ENCODE peak calls at places on chromosomes 7 and 10, in eight cellular contexts. A, O, F, I, Z, J, W and S are unnamed samples.

GRCh38 chr7:47601119-47601880 is 19.4 kb upstream of the TNS3 start:
- DNase-seq in J (no peak), A (peak; percentile 82), Z (no peak), W (peak; percentile 92), F (no peak), I (no peak), O (peak; percentile 92), S (no peak)

GRCh38 chr7:49333180-49333881 is 409.0 kb downstream of the CDC14C start:
- DNase-seq in I (no peak), A (peak; percentile 94), O (no peak), Z (no peak), F (no peak), J (no peak), W (no peak), S (peak; percentile 94)

GRCh38 chr7:135335628-135336139 is 102.0 kb downstream of the STRA8 start:
- DNase-seq in O (peak; percentile 46), J (peak; percentile 66), I (peak; percentile 91), W (peak; percentile 79), F (peak; percentile 95), A (peak; percentile 46), Z (peak; percentile 98), S (peak; percentile 53)

GRCh38 chr7:91719008-91719407 is 161.5 kb downstream of the MTERF1 start:
- DNase-seq in W (no peak), F (peak; percentile 29), J (no peak), O (no peak), Z (no peak), A (no peak), I (no peak), S (no peak)

GRCh38 chr7:41824284-41824683 is 121.4 kb upstream of the INHBA start:
- DNase-seq in F (no peak), I (no peak), W (peak; percentile 33), J (no peak), O (peak; percentile 59), Z (no peak), A (no peak), S (no peak)

GRCh38 chr7:155066417-155066950 is 3.6 kb upstream of the HTR5A start:
- DNase-seq in W (peak; percentile 88), Z (peak; percentile 29), F (no peak), I (no peak), J (no peak), O (peak; percentile 87), A (no peak), S (no peak)

GRCh38 chr7:20280475-20281351 is 50.0 kb upstream of the ITGB8 start:
- DNase-seq in O (peak; percentile 85), Z (no peak), J (no peak), W (peak; percentile 15), I (no peak), F (no peak), A (no peak), S (no peak)

GRCh38 chr7:31747553-31747952 is 60.5 kb downstream of the PPP1R17 start:
- DNase-seq in A (no peak), I (peak; percentile 45), W (peak; percentile 62), F (no peak), J (no peak), O (peak; percentile 36), Z (no peak), S (no peak)

GRCh38 chr10:50937230-50937907 is 51.9 kb upstream of the A1CF start:
- DNase-seq in O (peak; percentile 76), A (no peak), I (peak; percentile 60), F (peak; percentile 57), Z (peak; percentile 71), W (peak; percentile 90), J (peak; percentile 39), S (peak; percentile 21)

GRCh38 chr7:135200824-135201331 is 10.4 kb downstream of the WDR91 start:
- DNase-seq in J (no peak), W (no peak), O (no peak), Z (no peak), A (no peak), F (no peak), I (no peak), S (no peak)

GRCh38 chr10:23096814-23097549 is 1.6 kb downstream of the MSRB2 start:
- DNase-seq in I (peak; percentile 38), Z (no peak), A (no peak), J (no peak), F (no peak), W (peak; percentile 17), O (peak; percentile 79), S (no peak)

GRCh38 chr10:16381083-16381482 is 55.7 kb upstream of the PTER start:
- DNase-seq in Z (no peak), O (no peak), A (no peak), J (peak; percentile 73), F (no peak), W (peak; percentile 76), I (peak; percentile 43), S (no peak)

GRCh38 chr7:55515569-55516279 is 56.6 kb downstream of the VOPP1 start:
- DNase-seq in A (peak; percentile 58), F (no peak), O (no peak), Z (no peak), J (no peak), W (no peak), I (no peak), S (peak; percentile 86)

GRCh38 chr7:33185786-33186185 is 56.4 kb downstream of the BBS9 start:
- DNase-seq in I (peak; percentile 56), Z (peak; percentile 77), W (peak; percentile 70), A (peak; percentile 52), J (peak; percentile 34), O (peak; percentile 65), F (peak; percentile 56), S (peak; percentile 45)

GRCh38 chr7:158401826-158402225 is 185.8 kb downstream of the PTPRN2 start:
- DNase-seq in I (no peak), J (no peak), A (no peak), O (no peak), Z (no peak), F (no peak), W (no peak), S (no peak)

GRCh38 chr7:134752006-134752760 is 27.3 kb upstream of the CALD1 start:
- DNase-seq in O (peak; percentile 74), F (no peak), W (peak; percentile 41), I (no peak), J (no peak), Z (no peak), A (no peak), S (no peak)

DNA sequence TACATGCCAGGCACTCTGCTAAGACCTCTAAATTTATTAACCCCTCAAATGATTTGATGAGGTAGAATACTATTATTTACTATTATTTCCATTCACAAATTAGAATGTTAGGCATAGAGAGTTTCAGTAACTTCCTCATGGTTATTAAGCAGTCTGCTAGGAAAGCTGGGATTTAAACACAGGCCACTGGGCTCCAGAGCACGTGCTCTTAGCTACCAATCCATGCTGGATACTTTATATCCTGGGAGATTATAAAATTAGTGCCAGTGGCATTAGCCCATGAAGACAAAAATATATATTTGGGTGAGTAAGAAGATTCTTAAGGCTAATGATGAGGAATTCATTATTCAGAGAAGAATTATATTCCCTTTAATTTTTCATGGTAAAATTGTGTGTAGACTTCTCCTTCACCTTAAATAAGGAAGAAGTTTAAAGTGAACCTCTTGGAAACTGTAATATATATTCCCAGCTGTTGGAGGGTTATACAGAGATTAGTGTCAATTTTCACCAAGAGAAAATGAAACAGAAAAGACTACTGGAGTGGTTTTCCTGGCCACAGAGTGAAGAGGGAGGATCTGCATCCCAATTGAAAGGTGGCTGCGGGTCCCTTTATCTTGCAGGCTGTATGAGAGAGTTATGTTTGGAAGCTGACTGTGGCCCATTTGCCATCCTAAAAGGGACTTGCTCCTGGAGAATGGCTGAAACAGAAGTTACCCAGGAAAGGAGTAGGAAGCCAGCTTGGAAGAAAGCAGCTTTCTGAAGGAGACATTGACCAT is 334.3 kb upstream of the TEX47 start:
- DNase-seq in Z (no peak), F (no peak), W (no peak), O (no peak), J (no peak), I (no peak), A (no peak), S (no peak)
- H2AFZ ChIP-seq in Z (peak overlapping the region; percentile 24), F (no peak overlapping the region), W (no peak overlapping the region), O (no peak overlapping the region), J (no peak overlapping the region), I (no peak overlapping the region), A (no peak overlapping the region), S (no peak overlapping the region)

DNA sequence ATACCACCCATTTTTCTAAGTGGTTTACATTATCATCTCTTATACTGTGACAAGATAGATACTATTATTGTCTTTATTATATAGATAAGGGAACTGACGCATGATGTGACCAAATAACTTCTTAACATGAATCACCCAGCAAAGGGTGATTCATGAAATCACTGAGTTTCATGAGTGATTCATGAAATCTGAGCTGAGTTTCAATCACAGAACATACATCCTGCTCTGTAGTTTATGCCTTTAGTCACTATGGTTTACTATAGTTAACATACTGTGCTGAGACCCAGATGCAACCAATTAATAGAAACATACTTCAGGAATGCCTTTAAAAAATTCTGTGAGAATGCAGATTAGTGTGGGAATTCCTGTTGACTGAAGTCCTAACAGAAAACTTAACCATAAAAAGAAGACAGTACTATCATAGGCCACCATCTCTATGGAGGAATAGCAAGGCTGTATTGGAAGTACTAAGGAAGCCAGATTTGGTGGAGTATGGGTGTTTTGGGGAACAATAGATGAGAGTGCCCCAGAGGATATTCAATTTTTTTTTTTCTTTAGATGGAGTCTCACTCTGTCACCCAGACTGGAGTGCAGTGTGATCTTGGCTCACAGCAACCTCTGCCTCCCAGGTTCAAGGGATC is 43.1 kb upstream of the SEMA3A start:
- DNase-seq in I (no peak), O (peak; percentile 93), A (no peak), W (peak; percentile 97), J (peak; percentile 69), Z (no peak), F (no peak), S (no peak)
- TF ChIP-seq EZH2phosphoT487 in I (no peak), O (no peak), A (no peak), W (no peak), J (no peak), Z (no peak), F (no peak), S (no peak)

GRCh38 chr7:95394370-95394769 is 1.8 kb downstream of the PON3 start:
- DNase-seq in F (no peak), A (no peak), W (no peak), O (no peak), J (no peak), Z (no peak), I (no peak), S (no peak)

GRCh38 chr7:95395755-95396135 is 430 bp downstream of the PON3 start:
- DNase-seq in O (no peak), W (no peak), J (no peak), F (no peak), I (no peak), A (no peak), Z (peak; percentile 11), S (no peak)

GRCh38 chr7:95397381-95397780 is 1.2 kb upstream of the PON3 start:
- DNase-seq in A (no peak), Z (no peak), O (no peak), W (no peak), F (no peak), J (no peak), I (no peak), S (no peak)

GRCh38 chr7:95398155-95398940 is 2.2 kb upstream of the PON3 start:
- DNase-seq in F (no peak), I (peak; percentile 22), O (no peak), A (no peak), W (no peak), Z (no peak), J (no peak), S (no peak)

GRCh38 chr7:95396136-95397032 is at the start of gene PON3:
- DNase-seq in A (no peak), J (peak; percentile 22), F (no peak), Z (peak; percentile 90), O (peak; percentile 37), I (no peak), W (no peak), S (peak; percentile 38)
- H2AFZ ChIP-seq in A (no peak within 1 kb of the TSS), J (peak within 1 kb of the TSS; percentile 77), F (no peak within 1 kb of the TSS), Z (peak within 1 kb of the TSS; percentile 98), O (peak within 1 kb of the TSS; percentile 90), I (no peak within 1 kb of the TSS), W (no peak within 1 kb of the TSS), S (peak within 1 kb of the TSS; percentile 51)

GRCh38 chr7:3437467-3437866 is 136.4 kb downstream of the SDK1 start:
- DNase-seq in A (no peak), Z (no peak), J (no peak), W (no peak), F (no peak), I (no peak), O (no peak), S (no peak)
- TF ChIP-seq EZH2phosphoT487 in A (no peak), Z (no peak), J (no peak), W (no peak), F (no peak), I (no peak), O (no peak), S (no peak)